ENCODE peak calls at places on chromosomes 12 and 14, in four cellular contexts. One of them, this sample, is unnamed.

GRCh38 chr14:52551696-52552062 is 626 bp downstream of the TXNDC16 start:
- DNase-seq in adrenal gland: no peak
- DNase-seq in lung: no peak
- DNase-seq in IMR-90: peak; percentile 39
- DNase-seq in this sample: peak; percentile 52

GRCh38 chr12:43797561-43798217 is 8.4 kb downstream of the TWF1 start:
- DNase-seq in adrenal gland: no peak
- DNase-seq in IMR-90: peak; percentile 26
- DNase-seq in lung: no peak
- DNase-seq in this sample: no peak

GRCh38 chr14:36313898-36314297 is 6.5 kb downstream of the MBIP start:
- DNase-seq in adrenal gland: no peak
- DNase-seq in lung: no peak
- DNase-seq in IMR-90: no peak
- DNase-seq in this sample: peak; percentile 29

GRCh38 chr12:51848843-51849735 is 571 bp upstream of the FIGNL2 start:
- DNase-seq in adrenal gland: no peak
- DNase-seq in IMR-90: no peak
- DNase-seq in lung: no peak
- DNase-seq in this sample: no peak

GRCh38 chr12:68792952-68793351 is 15.0 kb upstream of the MDM2 start:
- DNase-seq in adrenal gland: no peak
- DNase-seq in lung: no peak
- DNase-seq in IMR-90: peak; percentile 49
- DNase-seq in this sample: peak; percentile 76

GRCh38 chr12:16348435-16349131 is 1.1 kb downstream of the MGST1 start:
- DNase-seq in lung: no peak
- DNase-seq in IMR-90: peak; percentile 19
- DNase-seq in adrenal gland: no peak
- DNase-seq in this sample: no peak

GRCh38 chr12:104006929-104007328 is 41.3 kb downstream of the TDG start:
- DNase-seq in adrenal gland: no peak
- DNase-seq in lung: no peak
- DNase-seq in IMR-90: peak; percentile 85
- DNase-seq in this sample: peak; percentile 90

GRCh38 chr12:95506707-95507523 is 33.0 kb downstream of the METAP2 start:
- DNase-seq in IMR-90: peak; percentile 7
- DNase-seq in adrenal gland: no peak
- DNase-seq in lung: no peak
- DNase-seq in this sample: no peak

GRCh38 chr14:21022686-21023085 is 2.2 kb downstream of the NDRG2 start:
- DNase-seq in lung: no peak
- DNase-seq in IMR-90: no peak
- DNase-seq in adrenal gland: no peak
- DNase-seq in this sample: no peak

GRCh38 chr12:80589091-80589490 is 118.3 kb upstream of the MYF6 start:
- DNase-seq in IMR-90: no peak
- DNase-seq in adrenal gland: no peak
- DNase-seq in lung: no peak
- DNase-seq in this sample: no peak

GRCh38 chr14:100453930-100454329 is 130.8 kb downstream of the SLC25A47 start:
- DNase-seq in adrenal gland: no peak
- DNase-seq in IMR-90: no peak
- DNase-seq in lung: no peak
- DNase-seq in this sample: no peak

GRCh38 chr12:104462931-104463339 is 6.2 kb downstream of the CHST11 start:
- DNase-seq in lung: no peak
- DNase-seq in IMR-90: no peak
- DNase-seq in adrenal gland: no peak
- DNase-seq in this sample: no peak

GRCh38 chr12:46187023-46187422 is 81.8 kb downstream of the SLC38A1 start:
- DNase-seq in adrenal gland: peak; percentile 56
- DNase-seq in lung: peak; percentile 61
- DNase-seq in IMR-90: peak; percentile 93
- DNase-seq in this sample: peak; percentile 60

GRCh38 chr14:94992046-94992445 is 165.3 kb downstream of the DICER1 start:
- DNase-seq in adrenal gland: no peak
- DNase-seq in IMR-90: no peak
- DNase-seq in lung: no peak
- DNase-seq in this sample: peak; percentile 81

GRCh38 chr12:31003861-31004640 is 69.6 kb upstream of the DDX11 start:
- DNase-seq in IMR-90: no peak
- DNase-seq in adrenal gland: no peak
- DNase-seq in lung: no peak
- DNase-seq in this sample: no peak

GRCh38 chr14:32434880-32435279 is 105.8 kb downstream of the AKAP6 start:
- DNase-seq in adrenal gland: no peak
- DNase-seq in lung: no peak
- DNase-seq in IMR-90: no peak
- DNase-seq in this sample: no peak

GRCh38 chr14:87705439-87705896 is 287.5 kb downstream of the GALC start:
- DNase-seq in adrenal gland: no peak
- DNase-seq in lung: no peak
- DNase-seq in IMR-90: no peak
- DNase-seq in this sample: no peak

GRCh38 chr12:90120627-90121026 is 412.0 kb upstream of the ATP2B1 start:
- DNase-seq in IMR-90: no peak
- DNase-seq in adrenal gland: no peak
- DNase-seq in lung: no peak
- DNase-seq in this sample: no peak

GRCh38 chr14:61111145-61112130 is 130.4 kb downstream of the SLC38A6 start:
- DNase-seq in IMR-90: no peak
- DNase-seq in lung: no peak
- DNase-seq in adrenal gland: no peak
- DNase-seq in this sample: no peak

GRCh38 chr12:43267782-43268181 is 284.2 kb downstream of the ADAMTS20 start:
- DNase-seq in adrenal gland: no peak
- DNase-seq in lung: no peak
- DNase-seq in IMR-90: no peak
- DNase-seq in this sample: no peak

GRCh38 chr12:121980211-121980891 is 41.3 kb upstream of the BCL7A start:
- DNase-seq in adrenal gland: no peak
- DNase-seq in lung: no peak
- DNase-seq in IMR-90: peak; percentile 64
- DNase-seq in this sample: no peak

GRCh38 chr14:75283162-75283883 is 4.7 kb downstream of the FOS start:
- DNase-seq in adrenal gland: no peak
- DNase-seq in IMR-90: peak; percentile 77
- DNase-seq in lung: no peak
- DNase-seq in this sample: peak; percentile 88

GRCh38 chr12:105547786-105548185 is 217.3 kb downstream of the C12orf75 start:
- DNase-seq in adrenal gland: no peak
- DNase-seq in lung: no peak
- DNase-seq in IMR-90: no peak
- DNase-seq in this sample: no peak

GRCh38 chr12:30822385-30823139 is 67.8 kb upstream of the CAPRIN2 start:
- DNase-seq in lung: peak; percentile 81
- DNase-seq in IMR-90: peak; percentile 10
- DNase-seq in adrenal gland: peak; percentile 73
- DNase-seq in this sample: no peak

GRCh38 chr14:106821119-106821518 is 1294.7 kb downstream of the TMEM121 start:
- DNase-seq in lung: no peak
- DNase-seq in IMR-90: no peak
- DNase-seq in adrenal gland: no peak
- DNase-seq in this sample: no peak

GRCh38 chr14:96125536-96125935 is 79.1 kb upstream of the BDKRB2 start:
- DNase-seq in adrenal gland: peak; percentile 18
- DNase-seq in lung: peak; percentile 35
- DNase-seq in IMR-90: no peak
- DNase-seq in this sample: no peak

GRCh38 chr12:8905546-8905945 is 8.8 kb upstream of the PHC1 start:
- DNase-seq in adrenal gland: no peak
- DNase-seq in IMR-90: no peak
- DNase-seq in lung: no peak
- DNase-seq in this sample: no peak

GRCh38 chr12:15801770-15802393 is 12.7 kb upstream of the EPS8 start:
- DNase-seq in IMR-90: peak; percentile 85
- DNase-seq in adrenal gland: no peak
- DNase-seq in lung: no peak
- DNase-seq in this sample: peak; percentile 96

GRCh38 chr12:18320036-18320617 is 58.8 kb downstream of the PIK3C2G start:
- DNase-seq in IMR-90: peak; percentile 69
- DNase-seq in lung: no peak
- DNase-seq in adrenal gland: no peak
- DNase-seq in this sample: peak; percentile 78

GRCh38 chr14:102481791-102482238 is 27.8 kb downstream of the ANKRD9 start:
- DNase-seq in lung: no peak
- DNase-seq in adrenal gland: no peak
- DNase-seq in IMR-90: peak; percentile 45
- DNase-seq in this sample: peak; percentile 81

GRCh38 chr12:124680863-124681778 is 113.7 kb upstream of the NCOR2 start:
- DNase-seq in adrenal gland: peak; percentile 63
- DNase-seq in lung: no peak
- DNase-seq in IMR-90: peak; percentile 95
- DNase-seq in this sample: peak; percentile 89

DNA sequence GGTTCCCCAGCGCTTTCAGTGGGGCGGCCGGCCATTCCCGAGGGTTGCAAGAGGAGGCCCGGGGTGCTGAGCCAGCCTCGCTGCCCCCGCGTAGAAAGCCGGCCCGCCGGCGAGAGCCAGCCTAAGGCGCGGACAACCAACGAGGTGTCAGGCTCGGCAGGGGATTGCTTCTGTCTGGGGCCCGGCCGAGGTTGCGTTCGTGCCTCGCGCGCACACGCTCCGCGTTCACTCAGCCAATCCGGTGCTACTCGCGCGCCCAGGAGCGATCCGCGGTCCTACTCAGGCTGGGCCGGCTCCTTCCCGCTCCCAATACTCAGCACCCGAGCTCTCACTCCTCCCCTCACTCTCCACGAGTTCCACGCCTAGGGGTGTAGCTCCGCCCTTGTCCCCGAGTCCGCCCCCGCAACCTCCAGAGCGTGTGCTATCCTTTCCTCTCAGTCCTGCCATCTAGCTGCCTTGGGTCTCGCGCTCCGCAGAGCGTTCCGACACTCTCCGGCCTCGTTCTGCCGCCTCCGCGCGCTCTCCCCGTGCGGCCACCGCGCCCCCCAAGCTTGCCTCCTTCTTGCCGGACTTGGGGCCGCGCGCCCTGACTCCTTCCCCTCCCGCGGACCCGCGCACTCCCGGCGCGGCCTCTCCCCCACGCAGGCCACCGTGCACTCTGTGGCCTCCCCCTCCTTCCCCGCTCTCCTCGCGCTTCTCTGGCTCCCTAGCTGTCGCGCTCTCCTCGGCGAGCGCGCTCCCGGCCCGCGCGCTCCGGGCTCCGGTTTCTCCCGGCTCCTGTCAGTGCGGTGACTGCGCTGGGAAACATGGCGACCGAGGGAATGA is at the start of gene GPHN:
- DNase-seq in lung: peak; percentile 96
- DNase-seq in IMR-90: peak; percentile 97
- DNase-seq in adrenal gland: peak; percentile 94
- DNase-seq in this sample: peak; percentile 97
- TF ChIP-seq CTCF in lung: no peak
- TF ChIP-seq CTCF in IMR-90: peak; percentile 25
- TF ChIP-seq CTCF in adrenal gland: no peak
- TF ChIP-seq CTCF in this sample: peak; percentile 57

DNA sequence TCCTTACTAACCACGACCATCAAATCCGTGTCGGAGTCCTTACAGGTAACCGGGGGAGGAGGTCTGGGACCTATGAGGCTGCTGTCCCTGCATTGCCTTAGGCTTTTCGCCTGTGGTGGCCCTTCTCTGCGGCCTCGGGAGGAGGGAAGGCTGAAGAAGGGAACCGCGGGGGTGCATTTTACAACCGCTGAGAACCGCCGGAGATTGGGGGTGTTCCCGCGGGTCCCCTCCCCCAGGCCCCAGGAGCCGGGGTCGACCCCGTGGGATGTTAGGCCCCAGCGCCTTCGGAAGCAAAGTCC is 549 bp downstream of the GPHN start:
- DNase-seq in lung: no peak
- DNase-seq in adrenal gland: no peak
- DNase-seq in IMR-90: no peak
- DNase-seq in this sample: no peak
- H3K36me3 ChIP-seq in lung: no peaks in the 10 kb centered on the region
- H3K36me3 ChIP-seq in adrenal gland: no peaks in the 10 kb centered on the region
- H3K36me3 ChIP-seq in IMR-90: no peaks in the 10 kb centered on the region
- H3K36me3 ChIP-seq in this sample: no peaks in the 10 kb centered on the region

GRCh38 chr12:47754881-47755280 is 3.8 kb downstream of the RAPGEF3 start:
- DNase-seq in lung: peak; percentile 81
- DNase-seq in IMR-90: no peak
- DNase-seq in adrenal gland: no peak
- DNase-seq in this sample: no peak

GRCh38 chr12:47754126-47754525 is 4.6 kb downstream of the RAPGEF3 start:
- DNase-seq in lung: no peak
- DNase-seq in adrenal gland: no peak
- DNase-seq in IMR-90: no peak
- DNase-seq in this sample: peak; percentile 55

GRCh38 chr12:47757840-47758583 is 668 bp downstream of the RAPGEF3 start:
- DNase-seq in lung: no peak
- DNase-seq in adrenal gland: no peak
- DNase-seq in IMR-90: no peak
- DNase-seq in this sample: no peak

GRCh38 chr12:47757360-47757839 is 1.3 kb downstream of the RAPGEF3 start:
- DNase-seq in adrenal gland: no peak
- DNase-seq in lung: no peak
- DNase-seq in IMR-90: no peak
- DNase-seq in this sample: no peak

DNA sequence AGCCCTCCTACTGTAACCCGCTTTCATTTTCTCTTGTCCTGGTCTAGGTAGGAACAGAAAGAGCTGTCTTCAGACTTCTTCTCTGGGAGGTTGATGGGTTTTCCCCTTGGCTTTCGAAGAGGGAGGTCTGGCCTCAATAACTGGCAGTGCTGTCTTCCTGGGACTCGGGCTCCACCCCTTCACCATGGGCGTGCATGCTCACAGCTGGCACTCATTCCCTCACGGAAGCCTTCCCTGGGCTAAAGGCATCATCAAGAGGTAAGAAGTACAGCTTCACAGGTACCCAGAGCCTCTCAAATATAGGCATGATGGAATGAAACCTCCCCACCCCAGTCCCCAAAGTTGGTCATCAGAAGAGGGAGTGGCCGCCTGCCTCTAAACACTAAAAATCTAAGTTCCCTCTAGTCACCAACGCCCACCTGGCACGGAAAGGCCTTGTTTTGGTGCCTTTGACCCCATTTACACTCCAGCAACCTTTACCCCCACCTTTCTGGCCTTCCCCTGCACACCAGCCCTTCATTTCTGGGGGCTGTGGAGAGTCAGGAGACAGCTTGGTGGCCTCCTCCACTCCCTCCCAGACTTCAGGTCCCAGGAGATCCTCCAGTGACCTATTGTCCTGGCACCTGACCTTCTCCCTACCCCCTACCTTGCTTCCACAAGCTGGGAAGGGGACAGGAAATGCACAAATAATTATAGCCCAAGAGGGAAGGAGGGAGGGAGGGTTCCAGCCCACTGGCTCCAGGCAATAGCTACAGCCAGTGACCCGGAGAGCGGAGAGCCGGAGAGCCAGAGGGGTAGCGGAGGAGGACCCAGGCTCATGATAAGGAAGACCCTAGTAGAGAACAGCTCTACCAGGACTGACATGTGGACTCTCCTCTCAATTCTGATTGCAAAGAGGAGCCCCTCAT is 2.8 kb downstream of the RAPGEF3 start:
- DNase-seq in adrenal gland: no peak
- DNase-seq in lung: no peak
- DNase-seq in IMR-90: no peak
- DNase-seq in this sample: peak; percentile 47
- H3K4me3 ChIP-seq in adrenal gland: no peak overlapping the region
- H3K4me3 ChIP-seq in lung: no peak overlapping the region
- H3K4me3 ChIP-seq in IMR-90: no peak overlapping the region
- H3K4me3 ChIP-seq in this sample: no peak overlapping the region

GRCh38 chr12:26158078-26158764 is 33.4 kb upstream of the BHLHE41 start:
- DNase-seq in adrenal gland: no peak
- DNase-seq in lung: no peak
- DNase-seq in IMR-90: no peak
- DNase-seq in this sample: peak; percentile 58
- TF ChIP-seq CTCF in adrenal gland: no peak
- TF ChIP-seq CTCF in lung: no peak
- TF ChIP-seq CTCF in IMR-90: no peak
- TF ChIP-seq CTCF in this sample: peak; percentile 17

This sample was measured in bronchial epithelial cell.